ENCODE peak calls at places on chromosomes 13 and 19, in five cellular contexts. H is ELR; P is uterus; F is left lung; U is CD4-positive, alpha-beta T cell. G is an unnamed sample.

GRCh38 chr19:19532806-19533701 is 4.3 kb downstream of the YJEFN3 start:
- DNase-seq in F (no peak), P (no peak), U (no peak), H (no peak), G (no peak)

GRCh38 chr19:10870501-10870954 is 825 bp upstream of the CARM1 start:
- DNase-seq in U (no peak), F (no peak), P (no peak), H (no peak), G (no peak)

GRCh38 chr13:105365831-105366230 is 1169.6 kb downstream of the EFNB2 start:
- DNase-seq in U (no peak), P (no peak), H (no peak), F (no peak), G (no peak)

GRCh38 chr19:58570770-58571574 is 2.2 kb downstream of the MZF1 start:
- DNase-seq in U (no peak), F (peak; percentile 32), P (peak; percentile 21), H (no peak), G (peak; percentile 25)

GRCh38 chr19:19820774-19821315 is 705 bp downstream of the ZNF506 start:
- DNase-seq in P (no peak), F (no peak), U (no peak), H (no peak), G (no peak)

GRCh38 chr19:343941-344624 is 513 bp downstream of the MIER2 start:
- DNase-seq in P (no peak), F (no peak), U (no peak), H (peak; percentile 48), G (no peak)

GRCh38 chr13:28856284-28856683 is 36.1 kb downstream of the MTUS2 start:
- DNase-seq in H (no peak), F (no peak), U (no peak), P (no peak), G (no peak)

GRCh38 chr13:94630858-94631257 is 29.2 kb downstream of the GPR180 start:
- DNase-seq in U (no peak), F (no peak), H (no peak), P (no peak), G (no peak)

GRCh38 chr13:41428155-41428554 is 29.2 kb upstream of the RGCC start:
- DNase-seq in F (no peak), P (no peak), U (peak; percentile 40), H (no peak), G (no peak)

GRCh38 chr19:41892173-41892902 is 9.4 kb downstream of the ARHGEF1 start:
- DNase-seq in F (no peak), P (no peak), U (no peak), H (no peak), G (no peak)

GRCh38 chr19:35346193-35347052 is 1.3 kb upstream of the FFAR1 start:
- DNase-seq in P (no peak), F (peak; percentile 60), U (peak; percentile 71), H (no peak), G (no peak)

GRCh38 chr19:51702103-51702753 is 9.1 kb downstream of the SPACA6 start:
- DNase-seq in F (peak; percentile 80), P (peak; percentile 84), H (peak; percentile 48), U (peak; percentile 46), G (peak; percentile 70)

GRCh38 chr19:38559428-38560401 is 58.0 kb downstream of the MAP4K1 start:
- DNase-seq in F (no peak), H (peak; percentile 42), P (no peak), U (no peak), G (no peak)

GRCh38 chr19:15072930-15073647 is 8.9 kb upstream of the OR1I1 start:
- DNase-seq in U (no peak), P (no peak), H (peak; percentile 3), F (no peak), G (no peak)

GRCh38 chr13:41199061-41199460 is 4.7 kb upstream of the KBTBD7 start:
- DNase-seq in P (no peak), U (no peak), H (no peak), F (no peak), G (no peak)

GRCh38 chr19:48539503-48540096 is 12.4 kb upstream of the SULT2B1 start:
- DNase-seq in P (no peak), U (no peak), F (no peak), H (peak; percentile 81), G (peak; percentile 53)

GRCh38 chr19:45469835-45470146 is 2.0 kb downstream of the FOSB start:
- DNase-seq in U (no peak), H (peak; percentile 88), F (no peak), P (no peak), G (no peak)